ENCODE peak calls at places on chromosomes 16 and 17, in nine cellular contexts. One of them, this sample, is unnamed.

GRCh38 chr16:28925386-28926228 is 569 bp upstream of the RABEP2 start:
- DNase-seq in hepatocyte: peak; percentile 83
- DNase-seq in neural progenitor cell: peak; percentile 91
- DNase-seq in endothelial cell of umbilical vein: peak; percentile 80
- DNase-seq in body of pancreas: peak; percentile 72
- DNase-seq in A549: peak; percentile 84
- DNase-seq in suprapubic skin: peak; percentile 93
- DNase-seq in dorsolateral prefrontal cortex: no peak
- DNase-seq in GM23248: peak; percentile 81
- DNase-seq in this sample: peak; percentile 48

GRCh38 chr16:19389246-19389645 is 28.4 kb upstream of the TMC5 start:
- DNase-seq in hepatocyte: peak; percentile 78
- DNase-seq in neural progenitor cell: peak; percentile 73
- DNase-seq in endothelial cell of umbilical vein: peak; percentile 19
- DNase-seq in body of pancreas: peak; percentile 81
- DNase-seq in A549: peak; percentile 68
- DNase-seq in suprapubic skin: no peak
- DNase-seq in dorsolateral prefrontal cortex: no peak
- DNase-seq in GM23248: peak; percentile 43
- DNase-seq in this sample: no peak

GRCh38 chr17:17837380-17837821 is 615 bp upstream of the SREBF1 start:
- DNase-seq in hepatocyte: peak; percentile 70
- DNase-seq in neural progenitor cell: peak; percentile 50
- DNase-seq in endothelial cell of umbilical vein: peak; percentile 69
- DNase-seq in body of pancreas: peak; percentile 56
- DNase-seq in A549: peak; percentile 93
- DNase-seq in suprapubic skin: no peak
- DNase-seq in dorsolateral prefrontal cortex: no peak
- DNase-seq in GM23248: peak; percentile 87
- DNase-seq in this sample: no peak

GRCh38 chr17:33895491-33895890 is 359.6 kb upstream of the CCL2 start:
- DNase-seq in hepatocyte: no peak
- DNase-seq in neural progenitor cell: no peak
- DNase-seq in endothelial cell of umbilical vein: no peak
- DNase-seq in body of pancreas: no peak
- DNase-seq in A549: no peak
- DNase-seq in suprapubic skin: no peak
- DNase-seq in dorsolateral prefrontal cortex: no peak
- DNase-seq in GM23248: no peak
- DNase-seq in this sample: no peak

GRCh38 chr16:84606081-84606875 is 11.6 kb downstream of the COTL1 start:
- DNase-seq in hepatocyte: no peak
- DNase-seq in neural progenitor cell: no peak
- DNase-seq in endothelial cell of umbilical vein: no peak
- DNase-seq in body of pancreas: no peak
- DNase-seq in A549: no peak
- DNase-seq in suprapubic skin: no peak
- DNase-seq in dorsolateral prefrontal cortex: no peak
- DNase-seq in GM23248: no peak
- DNase-seq in this sample: no peak

GRCh38 chr17:51422634-51423033 is 162.3 kb downstream of the UTP18 start:
- DNase-seq in hepatocyte: no peak
- DNase-seq in neural progenitor cell: no peak
- DNase-seq in endothelial cell of umbilical vein: no peak
- DNase-seq in body of pancreas: no peak
- DNase-seq in A549: peak; percentile 75
- DNase-seq in suprapubic skin: no peak
- DNase-seq in dorsolateral prefrontal cortex: no peak
- DNase-seq in GM23248: no peak
- DNase-seq in this sample: no peak

GRCh38 chr17:40322417-40323315 is 13.7 kb downstream of the RARA start:
- DNase-seq in hepatocyte: peak; percentile 67
- DNase-seq in neural progenitor cell: no peak
- DNase-seq in endothelial cell of umbilical vein: peak; percentile 91
- DNase-seq in body of pancreas: peak; percentile 42
- DNase-seq in A549: peak; percentile 82
- DNase-seq in suprapubic skin: peak; percentile 93
- DNase-seq in dorsolateral prefrontal cortex: peak; percentile 44
- DNase-seq in GM23248: peak; percentile 89
- DNase-seq in this sample: peak; percentile 39

GRCh38 chr16:3983081-3983520 is 102.6 kb upstream of the CREBBP start:
- DNase-seq in hepatocyte: peak; percentile 91
- DNase-seq in neural progenitor cell: peak; percentile 94
- DNase-seq in endothelial cell of umbilical vein: peak; percentile 72
- DNase-seq in body of pancreas: peak; percentile 87
- DNase-seq in A549: peak; percentile 81
- DNase-seq in suprapubic skin: no peak
- DNase-seq in dorsolateral prefrontal cortex: peak; percentile 66
- DNase-seq in GM23248: peak; percentile 67
- DNase-seq in this sample: peak; percentile 3

GRCh38 chr17:57357830-57358426 is 101.6 kb downstream of the MSI2 start:
- DNase-seq in hepatocyte: no peak
- DNase-seq in neural progenitor cell: no peak
- DNase-seq in endothelial cell of umbilical vein: no peak
- DNase-seq in body of pancreas: no peak
- DNase-seq in A549: no peak
- DNase-seq in suprapubic skin: no peak
- DNase-seq in dorsolateral prefrontal cortex: no peak
- DNase-seq in GM23248: no peak
- DNase-seq in this sample: no peak

GRCh38 chr16:3364774-3365427 is 9.2 kb downstream of the OR2C1 start:
- DNase-seq in hepatocyte: no peak
- DNase-seq in neural progenitor cell: no peak
- DNase-seq in endothelial cell of umbilical vein: peak; percentile 95
- DNase-seq in body of pancreas: peak; percentile 88
- DNase-seq in A549: peak; percentile 97
- DNase-seq in suprapubic skin: peak; percentile 81
- DNase-seq in dorsolateral prefrontal cortex: peak; percentile 91
- DNase-seq in GM23248: peak; percentile 95
- DNase-seq in this sample: peak; percentile 89

GRCh38 chr17:28853295-28853694 is 1.5 kb upstream of the ERAL1 start:
- DNase-seq in hepatocyte: no peak
- DNase-seq in neural progenitor cell: no peak
- DNase-seq in endothelial cell of umbilical vein: no peak
- DNase-seq in body of pancreas: no peak
- DNase-seq in A549: no peak
- DNase-seq in suprapubic skin: no peak
- DNase-seq in dorsolateral prefrontal cortex: no peak
- DNase-seq in GM23248: no peak
- DNase-seq in this sample: no peak

GRCh38 chr16:88062341-88062861 is 111.2 kb downstream of the BANP start:
- DNase-seq in hepatocyte: peak; percentile 28
- DNase-seq in neural progenitor cell: peak; percentile 54
- DNase-seq in endothelial cell of umbilical vein: no peak
- DNase-seq in body of pancreas: peak; percentile 25
- DNase-seq in A549: no peak
- DNase-seq in suprapubic skin: no peak
- DNase-seq in dorsolateral prefrontal cortex: peak; percentile 26
- DNase-seq in GM23248: peak; percentile 93
- DNase-seq in this sample: no peak

GRCh38 chr17:21286771-21287702 is 2.5 kb downstream of the MAP2K3 start:
- DNase-seq in hepatocyte: no peak
- DNase-seq in neural progenitor cell: no peak
- DNase-seq in endothelial cell of umbilical vein: no peak
- DNase-seq in body of pancreas: peak; percentile 48
- DNase-seq in A549: peak; percentile 62
- DNase-seq in suprapubic skin: no peak
- DNase-seq in dorsolateral prefrontal cortex: no peak
- DNase-seq in GM23248: no peak
- DNase-seq in this sample: no peak

GRCh38 chr17:65362826-65363225 is 198.6 kb downstream of the AXIN2 start:
- DNase-seq in hepatocyte: no peak
- DNase-seq in neural progenitor cell: no peak
- DNase-seq in endothelial cell of umbilical vein: no peak
- DNase-seq in body of pancreas: no peak
- DNase-seq in A549: no peak
- DNase-seq in suprapubic skin: no peak
- DNase-seq in dorsolateral prefrontal cortex: no peak
- DNase-seq in GM23248: peak; percentile 12
- DNase-seq in this sample: no peak

GRCh38 chr17:82232322-82232785 is 3.5 kb downstream of the SLC16A3 start:
- DNase-seq in hepatocyte: no peak
- DNase-seq in neural progenitor cell: no peak
- DNase-seq in endothelial cell of umbilical vein: no peak
- DNase-seq in body of pancreas: no peak
- DNase-seq in A549: no peak
- DNase-seq in suprapubic skin: peak; percentile 78
- DNase-seq in dorsolateral prefrontal cortex: no peak
- DNase-seq in GM23248: no peak
- DNase-seq in this sample: no peak
- H3K27ac ChIP-seq in hepatocyte: peak overlapping the region; percentile 95
- H3K27ac ChIP-seq in neural progenitor cell: no peak overlapping the region
- H3K27ac ChIP-seq in endothelial cell of umbilical vein: no peak overlapping the region
- H3K27ac ChIP-seq in body of pancreas: peak overlapping the region; percentile 65
- H3K27ac ChIP-seq in A549: peak overlapping the region; percentile 95
- H3K27ac ChIP-seq in suprapubic skin: peak overlapping the region; percentile 78
- H3K27ac ChIP-seq in dorsolateral prefrontal cortex: no peak overlapping the region
- H3K27ac ChIP-seq in GM23248: no peak overlapping the region
- H3K27ac ChIP-seq in this sample: no peak overlapping the region

GRCh38 chr17:55760643-55761355 is 9.9 kb downstream of the PCTP start:
- DNase-seq in hepatocyte: no peak
- DNase-seq in neural progenitor cell: no peak
- DNase-seq in endothelial cell of umbilical vein: peak; percentile 48
- DNase-seq in body of pancreas: no peak
- DNase-seq in A549: no peak
- DNase-seq in suprapubic skin: no peak
- DNase-seq in dorsolateral prefrontal cortex: no peak
- DNase-seq in GM23248: no peak
- DNase-seq in this sample: no peak

GRCh38 chr17:55762086-55762858 is 11.4 kb downstream of the PCTP start:
- DNase-seq in hepatocyte: no peak
- DNase-seq in neural progenitor cell: no peak
- DNase-seq in endothelial cell of umbilical vein: no peak
- DNase-seq in body of pancreas: no peak
- DNase-seq in A549: no peak
- DNase-seq in suprapubic skin: no peak
- DNase-seq in dorsolateral prefrontal cortex: no peak
- DNase-seq in GM23248: no peak
- DNase-seq in this sample: no peak

GRCh38 chr17:55763856-55764255 is 13.0 kb downstream of the PCTP start:
- DNase-seq in hepatocyte: no peak
- DNase-seq in neural progenitor cell: no peak
- DNase-seq in endothelial cell of umbilical vein: peak; percentile 71
- DNase-seq in body of pancreas: no peak
- DNase-seq in A549: no peak
- DNase-seq in suprapubic skin: no peak
- DNase-seq in dorsolateral prefrontal cortex: no peak
- DNase-seq in GM23248: no peak
- DNase-seq in this sample: no peak

GRCh38 chr17:55765472-55765871 is 14.6 kb downstream of the PCTP start:
- DNase-seq in hepatocyte: no peak
- DNase-seq in neural progenitor cell: no peak
- DNase-seq in endothelial cell of umbilical vein: no peak
- DNase-seq in body of pancreas: no peak
- DNase-seq in A549: no peak
- DNase-seq in suprapubic skin: no peak
- DNase-seq in dorsolateral prefrontal cortex: no peak
- DNase-seq in GM23248: no peak
- DNase-seq in this sample: no peak

GRCh38 chr17:55764610-55765009 is 13.8 kb downstream of the PCTP start:
- DNase-seq in hepatocyte: no peak
- DNase-seq in neural progenitor cell: no peak
- DNase-seq in endothelial cell of umbilical vein: no peak
- DNase-seq in body of pancreas: no peak
- DNase-seq in A549: no peak
- DNase-seq in suprapubic skin: no peak
- DNase-seq in dorsolateral prefrontal cortex: no peak
- DNase-seq in GM23248: no peak
- DNase-seq in this sample: no peak
- H3K27ac ChIP-seq in hepatocyte: no peak overlapping the region
- H3K27ac ChIP-seq in neural progenitor cell: no peak overlapping the region
- H3K27ac ChIP-seq in endothelial cell of umbilical vein: peak overlapping the region; percentile 59
- H3K27ac ChIP-seq in body of pancreas: no peak overlapping the region
- H3K27ac ChIP-seq in A549: no peak overlapping the region
- H3K27ac ChIP-seq in suprapubic skin: peak overlapping the region; percentile 60
- H3K27ac ChIP-seq in dorsolateral prefrontal cortex: no peak overlapping the region
- H3K27ac ChIP-seq in GM23248: no peak overlapping the region
- H3K27ac ChIP-seq in this sample: no peak overlapping the region

DNA sequence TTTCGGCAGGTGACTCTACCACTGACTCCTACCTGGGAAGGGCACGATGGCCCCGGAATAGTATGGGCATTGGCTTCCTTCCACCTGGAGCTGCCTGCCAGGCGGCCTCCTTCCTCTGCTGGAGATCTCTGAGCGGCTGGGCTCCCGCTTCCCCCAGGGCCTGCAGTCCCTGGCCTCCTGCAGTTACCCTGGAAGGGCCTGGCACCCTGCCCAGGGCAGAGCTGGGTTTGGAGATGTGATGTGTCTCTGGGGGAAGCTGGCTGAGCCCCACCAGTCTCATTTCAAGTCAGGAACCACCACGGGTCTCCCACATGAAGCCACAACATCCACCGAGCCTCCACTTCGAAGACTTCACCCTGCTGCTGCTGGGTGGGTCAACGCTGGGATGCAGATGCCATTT is 97.9 kb downstream of the IRF8 start:
- DNase-seq in hepatocyte: no peak
- DNase-seq in neural progenitor cell: no peak
- DNase-seq in endothelial cell of umbilical vein: no peak
- DNase-seq in body of pancreas: no peak
- DNase-seq in A549: no peak
- DNase-seq in suprapubic skin: no peak
- DNase-seq in dorsolateral prefrontal cortex: no peak
- DNase-seq in GM23248: no peak
- DNase-seq in this sample: no peak
- H3K27ac ChIP-seq in hepatocyte: no peak overlapping the region
- H3K27ac ChIP-seq in neural progenitor cell: no peak overlapping the region
- H3K27ac ChIP-seq in endothelial cell of umbilical vein: no peak overlapping the region
- H3K27ac ChIP-seq in body of pancreas: no peak overlapping the region
- H3K27ac ChIP-seq in A549: no peak overlapping the region
- H3K27ac ChIP-seq in suprapubic skin: no peak overlapping the region
- H3K27ac ChIP-seq in dorsolateral prefrontal cortex: no peak overlapping the region
- H3K27ac ChIP-seq in GM23248: no peak overlapping the region
- H3K27ac ChIP-seq in this sample: no peak overlapping the region

DNA sequence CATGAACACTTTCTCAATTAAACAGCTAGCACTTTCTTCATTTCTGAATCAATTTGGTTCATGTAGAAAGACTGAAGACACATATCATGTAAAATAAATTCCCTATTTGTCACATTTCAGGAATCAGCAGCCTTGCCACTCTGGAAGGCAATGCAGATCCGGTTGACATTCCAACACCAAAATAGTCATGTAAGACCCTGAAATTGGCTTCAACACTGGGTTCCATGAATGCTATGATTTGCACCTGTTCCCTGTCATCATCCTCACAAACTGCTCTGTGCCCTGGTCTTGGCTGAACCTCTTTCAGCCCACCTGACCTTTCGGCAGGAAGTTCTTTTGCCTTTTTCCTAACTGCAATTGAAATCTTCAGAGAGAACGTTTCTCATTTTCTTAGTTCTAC is 156.9 kb downstream of the CDH8 start:
- DNase-seq in hepatocyte: no peak
- DNase-seq in neural progenitor cell: no peak
- DNase-seq in endothelial cell of umbilical vein: no peak
- DNase-seq in body of pancreas: no peak
- DNase-seq in A549: no peak
- DNase-seq in suprapubic skin: no peak
- DNase-seq in dorsolateral prefrontal cortex: no peak
- DNase-seq in GM23248: no peak
- DNase-seq in this sample: no peak
- H3K27ac ChIP-seq in hepatocyte: no peak overlapping the region
- H3K27ac ChIP-seq in neural progenitor cell: no peak overlapping the region
- H3K27ac ChIP-seq in endothelial cell of umbilical vein: no peak overlapping the region
- H3K27ac ChIP-seq in body of pancreas: no peak overlapping the region
- H3K27ac ChIP-seq in A549: no peak overlapping the region
- H3K27ac ChIP-seq in suprapubic skin: no peak overlapping the region
- H3K27ac ChIP-seq in dorsolateral prefrontal cortex: no peak overlapping the region
- H3K27ac ChIP-seq in GM23248: no peak overlapping the region
- H3K27ac ChIP-seq in this sample: no peak overlapping the region